ENCODE peak calls at places on chromosome 17, in nine cellular contexts. Q, G, O, U, C, X, T, F and R are unnamed samples.

GRCh38 chr17:66900126-66901010 is 64.1 kb upstream of the CACNG4 start:
- DNase-seq in Q (peak), G (peak), O (no peak), U (no peak), C (no peak), X (no peak), T (no peak), F (no peak), R (no peak)

GRCh38 chr17:953767-954166 is 25.8 kb downstream of the NXN start:
- DNase-seq in Q (no peak), G (no peak), O (no peak), U (no peak), C (no peak), X (no peak), T (no peak), F (no peak), R (no peak)

GRCh38 chr17:15409721-15410247 is 57.6 kb downstream of the CDRT4 start:
- DNase-seq in Q (peak), G (no peak), O (peak), U (no peak), C (peak), X (no peak), T (peak), F (no peak), R (no peak)

GRCh38 chr17:64732336-64733006 is 70.4 kb upstream of the SMURF2 start:
- DNase-seq in Q (no peak), G (no peak), O (peak), U (no peak), C (peak), X (no peak), T (no peak), F (no peak), R (no peak)

GRCh38 chr17:30964878-30965277 is 6.0 kb upstream of the RNF135 start:
- DNase-seq in Q (no peak), G (no peak), O (no peak), U (no peak), C (no peak), X (no peak), T (no peak), F (no peak), R (no peak)

GRCh38 chr17:57281887-57282653 is 25.7 kb downstream of the MSI2 start:
- DNase-seq in Q (no peak), G (no peak), O (no peak), U (no peak), C (no peak), X (no peak), T (no peak), F (no peak), R (no peak)

GRCh38 chr17:62807812-62808575 is at the start of gene MARCHF10:
- DNase-seq in Q (no peak), G (peak), O (no peak), U (peak), C (peak), X (no peak), T (peak), F (peak), R (peak)

GRCh38 chr17:41498276-41498675 is 7.1 kb downstream of the KRT13 start:
- DNase-seq in Q (no peak), G (no peak), O (peak), U (no peak), C (peak), X (no peak), T (no peak), F (no peak), R (no peak)

GRCh38 chr17:57519199-57519598 is 225.9 kb downstream of the CCDC182 start:
- DNase-seq in Q (peak), G (no peak), O (no peak), U (no peak), C (peak), X (no peak), T (no peak), F (no peak), R (no peak)

GRCh38 chr17:78658281-78658785 is 81.1 kb upstream of the DNAH17 start:
- DNase-seq in Q (no peak), G (no peak), O (no peak), U (no peak), C (peak), X (no peak), T (no peak), F (no peak), R (no peak)

GRCh38 chr17:72120878-72121163 is at the start of gene SOX9:
- DNase-seq in Q (peak), G (peak), O (peak), U (no peak), C (peak), X (peak), T (peak), F (peak), R (peak)

GRCh38 chr17:61650749-61651148 is 59.7 kb upstream of the NACA2 start:
- DNase-seq in Q (no peak), G (no peak), O (no peak), U (no peak), C (no peak), X (no peak), T (no peak), F (no peak), R (no peak)

GRCh38 chr17:1714488-1714979 is 4.4 kb upstream of the TLCD2 start:
- DNase-seq in Q (peak), G (peak), O (peak), U (no peak), C (peak), X (no peak), T (peak), F (no peak), R (no peak)

GRCh38 chr17:78113804-78114785 is 14.5 kb downstream of the TMC6 start:
- DNase-seq in Q (no peak), G (no peak), O (no peak), U (no peak), C (peak), X (no peak), T (no peak), F (no peak), R (no peak)